ENCODE peak calls at places on chromosome 13, in ten cellular contexts. T, B, K, G, P, X, V, I, D and N are unnamed samples.
A peak's percentile ranks its signal among the peaks of the same experiment; 100 is the strongest.

GRCh38 chr13:49584771-49585182 is 581 bp downstream of the RCBTB1 start:
- DNase-seq in T (no peak), B (peak; percentile 14), K (no peak), G (no peak), P (no peak), X (no peak), V (no peak), I (no peak), D (no peak), N (no peak)

GRCh38 chr13:73168993-73169401 is 110.2 kb downstream of the KLF5 start:
- DNase-seq in T (no peak), B (peak; percentile 86), K (no peak), G (peak; percentile 80), P (no peak), X (no peak), V (no peak), I (no peak), D (no peak), N (no peak)

GRCh38 chr13:109494955-109495354 is 291.4 kb downstream of the IRS2 start:
- DNase-seq in T (no peak), B (peak; percentile 84), K (no peak), G (peak; percentile 81), P (no peak), X (peak; percentile 11), V (no peak), I (no peak), D (no peak), N (peak; percentile 85)

GRCh38 chr13:88068316-88068715 is 397.1 kb downstream of the SLITRK5 start:
- DNase-seq in T (no peak), B (peak; percentile 74), K (no peak), G (peak; percentile 61), P (no peak), X (no peak), V (no peak), I (no peak), D (no peak), N (no peak)

GRCh38 chr13:72696590-72696989 is 30.8 kb downstream of the MZT1 start:
- DNase-seq in T (no peak), B (no peak), K (no peak), G (peak; percentile 10), P (no peak), X (peak; percentile 1), V (no peak), I (no peak), D (no peak), N (no peak)

GRCh38 chr13:66402071-66402470 is 828.1 kb downstream of the PCDH9 start:
- DNase-seq in T (no peak), B (peak; percentile 10), K (no peak), G (no peak), P (no peak), X (peak; percentile 10), V (no peak), I (no peak), D (no peak), N (no peak)

GRCh38 chr13:85997587-85997986 is 198.4 kb upstream of the SLITRK6 start:
- DNase-seq in T (no peak), B (no peak), K (no peak), G (no peak), P (no peak), X (peak; percentile 54), V (no peak), I (no peak), D (no peak), N (no peak)

GRCh38 chr13:52405369-52405766 is 604 bp downstream of the THSD1 start:
- DNase-seq in T (no peak), B (no peak), K (no peak), G (no peak), P (no peak), X (peak; percentile 1), V (no peak), I (no peak), D (no peak), N (no peak)

GRCh38 chr13:80235559-80236296 is 105.2 kb downstream of the SPRY2 start:
- DNase-seq in T (no peak), B (peak; percentile 65), K (no peak), G (peak; percentile 49), P (no peak), X (peak; percentile 22), V (peak; percentile 42), I (no peak), D (no peak), N (no peak)

GRCh38 chr13:96141032-96141431 is 51.1 kb downstream of the HS6ST3 start:
- DNase-seq in T (no peak), B (peak; percentile 29), K (no peak), G (peak; percentile 3), P (no peak), X (peak; percentile 25), V (no peak), I (no peak), D (no peak), N (no peak)

GRCh38 chr13:110015253-110015652 is 228.9 kb upstream of the IRS2 start:
- DNase-seq in T (no peak), B (peak; percentile 56), K (no peak), G (peak; percentile 42), P (no peak), X (peak; percentile 70), V (no peak), I (no peak), D (no peak), N (no peak)

GRCh38 chr13:19181621-19182485 is at the start of gene TUBA3C:
- DNase-seq in T (no peak), B (no peak), K (no peak), G (no peak), P (no peak), X (no peak), V (peak; percentile 19), I (no peak), D (no peak), N (no peak)

DNA sequence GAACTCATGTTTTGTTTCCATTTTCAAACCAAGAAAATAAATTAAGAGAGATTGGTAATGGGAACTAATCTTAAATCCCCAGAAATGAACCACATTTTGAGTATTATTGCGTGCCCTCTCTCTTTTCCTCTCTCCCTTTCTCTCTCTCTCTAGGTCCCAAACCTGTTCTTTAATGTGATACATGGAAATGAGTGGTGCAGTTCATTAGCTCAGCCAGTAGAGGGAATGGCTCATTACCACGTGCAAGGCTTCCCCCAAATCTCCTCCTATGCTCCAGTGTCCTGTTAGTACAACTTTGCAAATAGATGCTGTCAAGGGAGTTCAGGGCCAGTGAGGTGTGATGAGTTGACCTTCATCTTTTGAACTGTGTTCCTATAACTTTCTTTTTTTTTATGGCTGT is 178.4 kb downstream of the FGF9 start:
- DNase-seq in T (no peak), B (no peak), K (no peak), G (no peak), P (no peak), X (peak; percentile 25), V (no peak), I (no peak), D (no peak), N (no peak)
- H3K9me3 ChIP-seq in T (no peaks in the 10 kb centered on the region), B (no peaks in the 10 kb centered on the region), K (no peaks in the 10 kb centered on the region), G (peaks cover 5% of the 10 kb centered on the region), P (no peaks in the 10 kb centered on the region), X (no peaks in the 10 kb centered on the region), V (no peaks in the 10 kb centered on the region), I (no peaks in the 10 kb centered on the region), D (no peaks in the 10 kb centered on the region), N (no peaks in the 10 kb centered on the region)

GRCh38 chr13:20231839-20232555 is at the start of gene GJB6:
- DNase-seq in T (no peak), B (no peak), K (no peak), G (no peak), P (no peak), X (no peak), V (no peak), I (no peak), D (no peak), N (no peak)
- H3K4me3 ChIP-seq in T (peak within 1 kb of the TSS; percentile 34), B (no peak within 1 kb of the TSS), K (no peak within 1 kb of the TSS), G (no peak within 1 kb of the TSS), P (peak within 1 kb of the TSS; percentile 45), X (peak within 1 kb of the TSS; percentile 47), V (no peak within 1 kb of the TSS), I (peak within 1 kb of the TSS; percentile 36), D (peak within 1 kb of the TSS; percentile 28), N (no peak within 1 kb of the TSS)

GRCh38 chr13:111920932-111921705 is 145.8 kb upstream of the SOX1 start:
- DNase-seq in T (no peak), B (no peak), K (no peak), G (no peak), P (no peak), X (no peak), V (no peak), I (no peak), D (no peak), N (no peak)

GRCh38 chr13:111919826-111920225 is 147.1 kb upstream of the SOX1 start:
- DNase-seq in T (no peak), B (no peak), K (no peak), G (no peak), P (no peak), X (no peak), V (no peak), I (no peak), D (no peak), N (no peak)

GRCh38 chr13:111917901-111918300 is 149.0 kb upstream of the SOX1 start:
- DNase-seq in T (no peak), B (no peak), K (no peak), G (no peak), P (no peak), X (no peak), V (no peak), I (no peak), D (no peak), N (no peak)

GRCh38 chr13:111920306-111920931 is 146.5 kb upstream of the SOX1 start:
- DNase-seq in T (no peak), B (no peak), K (no peak), G (no peak), P (no peak), X (no peak), V (no peak), I (no peak), D (no peak), N (no peak)

GRCh38 chr13:111919286-111919685 is 147.7 kb upstream of the SOX1 start:
- DNase-seq in T (no peak), B (no peak), K (no peak), G (no peak), P (no peak), X (no peak), V (no peak), I (no peak), D (no peak), N (no peak)
- H3K9me3 ChIP-seq in T (no peaks in the 10 kb centered on the region), B (no peaks in the 10 kb centered on the region), K (no peaks in the 10 kb centered on the region), G (peaks cover 3% of the 10 kb centered on the region), P (no peaks in the 10 kb centered on the region), X (no peaks in the 10 kb centered on the region), V (peaks cover 2% of the 10 kb centered on the region), I (no peaks in the 10 kb centered on the region), D (no peaks in the 10 kb centered on the region), N (peaks cover 4% of the 10 kb centered on the region)

DNA sequence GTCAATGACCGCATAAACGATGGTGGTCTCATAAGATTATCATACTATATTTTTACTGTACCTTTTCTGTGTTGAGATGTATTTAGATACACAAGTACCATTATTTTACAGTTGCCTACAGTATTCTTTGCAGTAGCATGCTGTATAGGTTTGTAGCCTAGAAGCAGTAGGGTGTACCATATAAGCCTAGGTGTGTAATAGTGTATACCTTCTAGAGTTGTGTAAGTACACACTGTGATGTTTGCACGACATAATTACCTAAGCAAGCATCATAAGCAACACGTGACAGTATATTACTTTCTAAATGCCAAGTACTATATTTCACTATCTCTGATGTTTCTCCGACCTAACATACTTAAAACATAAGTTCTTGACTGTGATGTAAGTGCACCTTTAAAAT is 2.7 kb downstream of the LPAR6 start:
- DNase-seq in T (no peak), B (no peak), K (no peak), G (no peak), P (no peak), X (no peak), V (no peak), I (no peak), D (no peak), N (no peak)
- H3K4me3 ChIP-seq in T (peak overlapping the region; percentile 3), B (peak overlapping the region; percentile 67), K (peak overlapping the region; percentile 60), G (no peak overlapping the region), P (peak overlapping the region; percentile 58), X (no peak overlapping the region), V (no peak overlapping the region), I (peak overlapping the region; percentile 52), D (peak overlapping the region; percentile 53), N (no peak overlapping the region)